ENCODE peak calls at places on chromosomes 16 and 17, in four cellular contexts. I is left ventricle myocardium inferior, O is transverse colon, F is SK-N-SH. Y is an unnamed sample.

GRCh38 chr16:79509221-79509631 is 91.3 kb downstream of the MAF start:
- DNase-seq in O (peak; percentile 25), F (peak; percentile 6), I (peak; percentile 30), Y (peak; percentile 47)

GRCh38 chr17:61454932-61455753 is 2.9 kb downstream of the TBX4 start:
- DNase-seq in I (no peak), F (no peak), O (no peak), Y (no peak)

GRCh38 chr16:86406056-86406455 is 104.3 kb upstream of the FOXF1 start:
- DNase-seq in I (no peak), O (no peak), F (no peak), Y (no peak)

GRCh38 chr17:20266806-20267458 is 200.4 kb downstream of the LGALS9B start:
- DNase-seq in O (no peak), I (no peak), F (no peak), Y (no peak)

GRCh38 chr17:45871718-45872117 is 22.6 kb upstream of the MAPT start:
- DNase-seq in O (no peak), F (no peak), I (no peak), Y (no peak)

GRCh38 chr16:27890866-27891265 is 172.6 kb downstream of the GSG1L start:
- DNase-seq in I (no peak), F (no peak), O (no peak), Y (no peak)

GRCh38 chr16:72997141-72997542 is 50.8 kb downstream of the ZFHX3 start:
- DNase-seq in I (no peak), O (no peak), F (no peak), Y (peak; percentile 49)

GRCh38 chr17:58279016-58279671 is 1.6 kb downstream of the MPO start:
- DNase-seq in I (peak; percentile 38), F (no peak), O (peak; percentile 23), Y (peak; percentile 27)

GRCh38 chr16:17483266-17483864 is 12.6 kb upstream of the XYLT1 start:
- DNase-seq in F (no peak), O (no peak), I (no peak), Y (peak; percentile 70)

GRCh38 chr17:60598001-60598736 is 1.8 kb upstream of the PPM1D start:
- DNase-seq in O (no peak), F (no peak), I (no peak), Y (no peak)

GRCh38 chr17:28970879-28971278 is 19.6 kb upstream of the PHF12 start:
- DNase-seq in I (no peak), O (no peak), F (no peak), Y (no peak)
- H3K4me1 ChIP-seq in I (peaks cover 82% of the 10 kb centered on the region), O (no peaks in the 10 kb centered on the region), F (no peaks in the 10 kb centered on the region), Y (no peaks in the 10 kb centered on the region)

DNA sequence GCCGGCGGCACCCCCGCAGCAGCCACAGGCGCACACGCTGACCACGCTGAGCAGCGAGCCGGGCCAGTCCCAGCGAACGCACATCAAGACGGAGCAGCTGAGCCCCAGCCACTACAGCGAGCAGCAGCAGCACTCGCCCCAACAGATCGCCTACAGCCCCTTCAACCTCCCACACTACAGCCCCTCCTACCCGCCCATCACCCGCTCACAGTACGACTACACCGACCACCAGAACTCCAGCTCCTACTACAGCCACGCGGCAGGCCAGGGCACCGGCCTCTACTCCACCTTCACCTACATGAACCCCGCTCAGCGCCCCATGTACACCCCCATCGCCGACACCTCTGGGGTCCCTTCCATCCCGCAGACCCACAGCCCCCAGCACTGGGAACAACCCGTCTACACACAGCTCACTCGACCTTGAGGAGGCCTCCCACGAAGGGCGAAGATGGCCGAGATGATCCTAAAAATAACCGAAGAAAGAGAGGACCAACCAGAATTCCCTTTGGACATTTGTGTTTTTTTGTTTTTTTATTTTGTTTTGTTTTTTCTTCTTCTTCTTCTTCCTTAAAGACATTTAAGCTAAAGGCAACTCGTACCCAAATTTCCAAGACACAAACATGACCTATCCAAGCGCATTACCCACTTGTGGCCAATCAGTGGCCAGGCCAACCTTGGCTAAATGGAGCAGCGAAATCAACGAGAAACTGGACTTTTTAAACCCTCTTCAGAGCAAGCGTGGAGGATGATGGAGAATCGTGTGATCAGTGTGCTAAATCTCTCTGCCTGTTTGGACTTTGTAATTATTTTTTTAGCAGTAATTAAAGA is 3.4 kb downstream of the SOX9 start:
- DNase-seq in O (peak; percentile 18), F (peak; percentile 25), I (no peak), Y (peak; percentile 8)
- H3K4me1 ChIP-seq in O (peaks cover 11% of the 10 kb centered on the region), F (peaks cover 34% of the 10 kb centered on the region), I (peaks cover 71% of the 10 kb centered on the region), Y (peaks cover 36% of the 10 kb centered on the region)

DNA sequence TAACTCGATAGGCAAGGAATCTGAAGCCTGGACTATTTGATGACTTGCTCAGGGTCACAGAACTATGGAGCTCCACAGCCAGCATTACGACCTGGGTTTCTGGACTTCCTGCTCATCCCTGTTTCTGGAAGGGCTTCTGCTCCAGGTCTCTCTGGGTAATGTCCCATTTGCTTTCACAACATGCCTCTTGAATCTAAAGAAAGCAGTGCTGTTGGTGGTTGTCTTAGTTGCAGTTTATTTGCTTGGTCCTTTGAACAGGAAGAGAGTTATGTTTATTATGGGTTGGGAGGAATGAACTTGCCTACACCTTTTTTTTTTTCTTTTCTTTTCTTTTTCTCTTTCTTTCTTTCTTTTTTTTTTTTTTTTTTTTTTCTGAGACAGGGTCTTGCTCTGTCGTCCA is 84.8 kb downstream of the PITPNC1 start:
- DNase-seq in O (no peak), F (no peak), I (no peak), Y (no peak)
- H3K4me1 ChIP-seq in O (peaks cover 9% of the 10 kb centered on the region), F (no peaks in the 10 kb centered on the region), I (peaks cover 10% of the 10 kb centered on the region), Y (no peaks in the 10 kb centered on the region)

GRCh38 chr17:48442819-48443218 is 12.8 kb upstream of the SKAP1 start:
- DNase-seq in F (no peak), I (no peak), O (no peak), Y (no peak)

GRCh38 chr17:48443712-48444111 is 13.7 kb upstream of the SKAP1 start:
- DNase-seq in O (no peak), I (no peak), F (no peak), Y (no peak)

GRCh38 chr17:48441862-48442261 is 11.8 kb upstream of the SKAP1 start:
- DNase-seq in O (no peak), F (no peak), I (no peak), Y (no peak)

GRCh38 chr17:48445248-48445620 is 15.2 kb upstream of the SKAP1 start:
- DNase-seq in F (no peak), I (no peak), O (no peak), Y (no peak)

DNA sequence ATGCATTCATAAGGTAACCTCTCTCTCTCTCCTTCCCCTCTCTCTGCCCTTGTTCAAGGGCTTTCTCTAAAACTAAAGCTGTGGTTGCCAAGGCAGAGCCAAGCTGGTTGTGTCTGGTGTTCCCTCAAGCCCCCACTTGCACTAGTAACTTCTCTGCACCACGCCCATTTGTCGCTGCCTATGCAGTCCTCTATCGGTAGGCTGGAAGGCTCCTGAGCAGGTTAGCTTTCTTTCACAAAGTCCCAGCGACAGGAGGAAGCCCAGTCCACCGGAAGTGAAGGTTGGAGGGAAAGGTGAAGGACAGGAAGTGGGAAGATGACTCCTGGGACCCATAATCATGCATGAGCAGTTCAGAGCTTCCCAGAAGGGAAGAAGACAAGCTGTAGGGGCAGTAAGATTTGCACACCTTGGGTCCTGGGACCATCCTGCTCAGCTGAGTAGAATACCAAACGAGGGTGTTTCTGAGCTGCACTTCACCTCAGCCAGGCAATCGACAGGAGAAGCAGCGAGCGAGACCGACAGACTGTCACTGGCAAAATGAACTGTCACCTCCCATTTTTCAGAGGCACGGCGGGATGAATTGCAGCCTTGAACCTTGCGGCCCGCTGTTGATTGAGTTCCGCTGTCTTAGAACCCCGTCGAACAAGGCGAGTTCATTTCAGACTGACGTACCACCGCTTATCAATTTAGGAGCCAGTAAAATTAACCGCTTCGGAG is 14.7 kb upstream of the SKAP1 start:
- DNase-seq in O (no peak), I (no peak), F (no peak), Y (no peak)
- H3K4me1 ChIP-seq in O (no peaks in the 10 kb centered on the region), I (no peaks in the 10 kb centered on the region), F (no peaks in the 10 kb centered on the region), Y (no peaks in the 10 kb centered on the region)

GRCh38 chr16:4847774-4848587 is 700 bp downstream of the UBN1 start:
- DNase-seq in I (peak; percentile 47), F (peak; percentile 71), O (peak; percentile 61), Y (peak; percentile 74)

GRCh38 chr16:4846901-4847773 is at the start of the genes GLYR1 and UBN1:
- DNase-seq in O (peak; percentile 100), F (peak; percentile 99), I (peak; percentile 100), Y (peak; percentile 100)

GRCh38 chr16:4852221-4852872 is 5.1 kb downstream of the UBN1 start:
- DNase-seq in F (no peak), O (peak; percentile 31), I (no peak), Y (no peak)

GRCh38 chr16:4846503-4846900 is 586 bp downstream of the GLYR1 start:
- DNase-seq in I (peak; percentile 31), O (peak; percentile 71), F (peak; percentile 42), Y (peak; percentile 81)

GRCh38 chr16:4850211-4850610 is 2.9 kb downstream of the UBN1 start:
- DNase-seq in I (no peak), O (no peak), F (peak; percentile 58), Y (no peak)
- H3K4me1 ChIP-seq in I (peaks cover 81% of the 10 kb centered on the region), O (peaks cover 50% of the 10 kb centered on the region), F (peaks cover 11% of the 10 kb centered on the region), Y (peaks cover 41% of the 10 kb centered on the region)

Y was measured in thyroid gland.